ENCODE peak calls at places on chromosomes 3 and 15, in ten cellular contexts. E is A673, H is transverse colon, Q is HFF-Myc, B is fibroblast of pulmonary artery, K is tibial nerve, Y is BE2C, I is lower leg skin, P is foreskin fibroblast, W is GM06990. R is an unnamed sample.

GRCh38 chr3:127405791-127406190 is 117.9 kb upstream of the PRR20G start:
- DNase-seq in E (no peak), H (no peak), Q (no peak), B (no peak), K (no peak), Y (no peak), I (peak), P (no peak), W (no peak), R (no peak)

GRCh38 chr3:160224811-160225180 is 426 bp upstream of the C3orf80 start:
- DNase-seq in E (no peak), H (no peak), Q (no peak), B (no peak), K (no peak), Y (no peak), I (no peak), P (no peak), W (no peak), R (no peak)

GRCh38 chr15:99105516-99106341 is 849 bp downstream of the SYNM start:
- DNase-seq in E (peak), H (peak), Q (no peak), B (peak), K (no peak), Y (peak), I (peak), P (peak), W (peak), R (peak)

GRCh38 chr3:184811999-184812844 is at the start of gene VPS8:
- DNase-seq in E (peak), H (peak), Q (peak), B (peak), K (peak), Y (peak), I (peak), P (peak), W (peak), R (peak)

GRCh38 chr3:66487475-66487874 is 13.3 kb downstream of the LRIG1 start:
- DNase-seq in E (no peak), H (no peak), Q (no peak), B (no peak), K (peak), Y (no peak), I (no peak), P (peak), W (no peak), R (peak)

GRCh38 chr3:156670077-156670476 is 4.3 kb upstream of the TIPARP start:
- DNase-seq in E (no peak), H (no peak), Q (no peak), B (peak), K (no peak), Y (no peak), I (no peak), P (no peak), W (no peak), R (peak)

GRCh38 chr15:99502661-99503060 is 63.1 kb upstream of the MEF2A start:
- DNase-seq in E (no peak), H (no peak), Q (no peak), B (no peak), K (no peak), Y (no peak), I (no peak), P (no peak), W (peak), R (no peak)

GRCh38 chr3:43372809-43373587 is 86.7 kb downstream of the SNRK start:
- DNase-seq in E (no peak), H (no peak), Q (no peak), B (no peak), K (no peak), Y (no peak), I (peak), P (no peak), W (no peak), R (no peak)

GRCh38 chr3:58161435-58162398 is 49.1 kb downstream of the DNASE1L3 start:
- DNase-seq in E (peak), H (peak), Q (peak), B (peak), K (peak), Y (no peak), I (no peak), P (peak), W (no peak), R (peak)

GRCh38 chr15:78174398-78174797 is 25.2 kb downstream of the IDH3A start:
- DNase-seq in E (no peak), H (peak), Q (no peak), B (no peak), K (no peak), Y (no peak), I (peak), P (no peak), W (peak), R (no peak)

GRCh38 chr3:170712336-170712735 is 126.5 kb upstream of the SLC7A14 start:
- DNase-seq in E (no peak), H (no peak), Q (no peak), B (no peak), K (no peak), Y (no peak), I (no peak), P (no peak), W (no peak), R (no peak)

DNA sequence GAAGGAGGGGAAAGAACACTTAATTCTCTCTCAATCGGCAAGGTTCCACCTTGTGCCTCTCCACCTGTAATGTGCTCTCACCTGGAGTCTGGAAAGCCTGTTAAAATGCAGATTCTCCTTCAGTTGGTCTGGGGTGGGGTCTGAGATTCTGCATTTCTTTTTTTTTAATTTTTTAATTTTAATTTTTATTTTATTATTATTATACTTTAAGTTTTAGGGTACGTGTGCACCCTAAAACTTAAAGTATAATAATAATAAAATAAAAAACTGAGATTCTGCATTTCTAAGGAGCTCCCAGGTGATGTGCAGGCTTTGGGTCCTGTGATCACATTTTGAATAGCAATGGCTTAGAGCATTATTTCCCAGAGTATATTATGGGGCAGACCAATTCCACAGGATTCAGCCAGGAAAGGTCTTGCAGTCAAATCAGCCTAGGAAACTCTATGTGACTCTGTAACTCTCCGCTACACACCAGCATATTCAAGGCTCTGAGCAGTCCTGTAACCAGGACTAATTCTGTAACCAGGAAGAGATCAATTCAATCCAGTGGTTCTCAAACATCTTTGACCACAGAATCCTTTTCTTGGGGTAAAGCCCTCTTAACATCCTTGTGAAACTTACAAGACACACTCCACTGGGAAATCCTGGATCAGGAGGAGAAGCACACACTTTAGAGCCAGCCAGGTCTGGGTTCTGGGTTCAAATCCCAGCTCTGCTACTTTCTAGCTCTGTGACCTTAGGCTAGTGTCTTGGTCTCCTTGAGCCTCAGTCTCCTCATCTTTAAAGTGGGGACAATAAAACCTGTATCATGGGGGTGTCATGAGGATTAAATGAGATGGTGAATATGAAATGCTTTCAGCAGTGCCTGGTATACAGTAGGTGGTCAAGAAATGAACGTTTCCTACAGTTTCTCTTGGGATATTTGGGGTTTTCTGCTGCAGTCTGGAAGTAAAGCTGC is 62.3 kb upstream of the SEC13 start:
- DNase-seq in E (no peak), H (no peak), Q (no peak), B (no peak), K (no peak), Y (no peak), I (no peak), P (no peak), W (no peak), R (no peak)
- H3K4me3 ChIP-seq in E (no peak), H (no peak), Q (no peak), B (no peak), K (no peak), Y (no peak), I (no peak), P (no peak), W (no peak), R (no peak)

DNA sequence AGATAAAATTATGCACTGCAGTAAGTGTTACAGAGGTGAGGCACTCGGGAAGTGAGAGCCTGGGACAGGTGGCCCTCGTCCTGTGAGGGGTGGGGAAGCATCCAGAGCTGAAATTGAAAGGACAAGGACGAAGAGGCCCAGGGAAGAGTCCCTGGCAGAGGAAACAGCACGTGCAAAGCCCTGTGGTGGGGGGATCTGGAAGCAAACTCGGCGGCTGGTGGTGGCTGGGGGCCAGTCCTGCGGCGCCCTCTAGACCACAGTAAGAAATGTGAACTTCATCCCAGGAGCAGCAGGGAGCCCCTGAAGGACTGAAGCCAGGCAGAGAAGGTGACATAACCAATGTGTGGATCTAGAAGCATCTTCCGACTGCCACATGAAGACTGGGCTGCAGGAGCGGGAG is 42.8 kb downstream of the GRIP2 start:
- DNase-seq in E (no peak), H (no peak), Q (no peak), B (no peak), K (no peak), Y (no peak), I (no peak), P (no peak), W (no peak), R (no peak)
- TF ChIP-seq CTCF in E (no peak), H (no peak), Q (peak), B (no peak), K (no peak), Y (peak), I (no peak), P (no peak), W (peak), R (no peak)

DNA sequence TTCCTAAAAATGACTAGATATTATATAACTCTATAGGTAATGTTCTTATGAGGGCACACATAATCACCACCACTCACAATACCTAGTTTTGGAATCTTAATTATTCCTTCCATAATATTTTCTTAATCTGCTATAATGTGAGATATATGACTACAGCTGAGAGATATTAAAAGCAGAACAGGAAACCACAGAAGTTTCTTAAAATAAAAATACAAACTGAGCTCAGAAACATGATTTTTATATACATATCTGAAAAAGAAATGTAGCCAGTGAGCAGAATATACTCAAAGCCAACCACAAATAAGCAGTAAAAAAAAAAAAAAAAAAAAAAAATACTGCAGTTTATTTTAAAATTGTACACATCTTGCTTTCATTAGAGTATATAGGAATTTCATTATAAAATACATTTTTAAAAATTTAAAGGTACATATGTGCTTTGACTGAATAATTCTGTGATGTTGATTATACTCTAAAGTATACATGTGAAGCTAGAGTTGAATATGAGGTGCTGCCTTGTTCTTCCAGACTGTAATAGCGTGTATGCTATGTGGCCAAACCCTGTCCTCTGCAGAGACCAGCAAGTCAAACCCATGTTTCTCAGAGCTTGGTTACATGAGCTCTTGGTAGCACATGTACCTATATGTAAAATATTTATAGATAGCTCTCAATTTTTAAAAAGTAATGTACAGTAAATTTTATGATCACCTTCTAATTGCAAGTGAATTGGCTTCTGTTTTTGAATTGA is 175.0 kb downstream of the UBE2E2 start:
- DNase-seq in E (no peak), H (no peak), Q (no peak), B (no peak), K (no peak), Y (no peak), I (no peak), P (no peak), W (peak), R (no peak)
- H3K4me3 ChIP-seq in E (no peak), H (no peak), Q (no peak), B (no peak), K (no peak), Y (no peak), I (no peak), P (no peak), W (no peak), R (no peak)

GRCh38 chr3:81237193-81237592 is 524.3 kb downstream of the GBE1 start:
- DNase-seq in E (no peak), H (no peak), Q (no peak), B (no peak), K (no peak), Y (no peak), I (no peak), P (no peak), W (no peak), R (no peak)
- TF ChIP-seq CTCF in E (no peak), H (no peak), Q (no peak), B (no peak), K (no peak), Y (no peak), I (no peak), P (no peak), W (no peak), R (no peak)